ENCODE peak calls at places on chromosome 2, in six cellular contexts. One of them, this sample, is unnamed.

GRCh38 chr2:156466739-156467405 is 30.7 kb downstream of the GPD2 start:
- DNase-seq in DND-41: no peak
- DNase-seq in SK-N-SH: no peak
- DNase-seq in mammary epithelial cell: no peak
- DNase-seq in GM12878: no peak
- DNase-seq in A549: no peak
- DNase-seq in this sample: no peak

GRCh38 chr2:33706410-33706809 is 107.3 kb upstream of the FAM98A start:
- DNase-seq in mammary epithelial cell: no peak
- DNase-seq in DND-41: no peak
- DNase-seq in GM12878: peak; percentile 27
- DNase-seq in A549: no peak
- DNase-seq in SK-N-SH: no peak
- DNase-seq in this sample: no peak

GRCh38 chr2:233091595-233092375 is 31.6 kb downstream of the INPP5D start:
- DNase-seq in DND-41: no peak
- DNase-seq in mammary epithelial cell: no peak
- DNase-seq in SK-N-SH: no peak
- DNase-seq in A549: no peak
- DNase-seq in GM12878: no peak
- DNase-seq in this sample: no peak

GRCh38 chr2:146128216-146128615 is 1608.3 kb upstream of the ZEB2 start:
- DNase-seq in SK-N-SH: no peak
- DNase-seq in GM12878: no peak
- DNase-seq in DND-41: no peak
- DNase-seq in A549: no peak
- DNase-seq in mammary epithelial cell: no peak
- DNase-seq in this sample: no peak

GRCh38 chr2:216292886-216293291 is 79.4 kb downstream of the MARCHF4 start:
- DNase-seq in SK-N-SH: no peak
- DNase-seq in DND-41: no peak
- DNase-seq in A549: no peak
- DNase-seq in mammary epithelial cell: no peak
- DNase-seq in GM12878: no peak
- DNase-seq in this sample: no peak

GRCh38 chr2:61707984-61708852 is 145.6 kb downstream of the FAM161A start:
- DNase-seq in A549: peak; percentile 79
- DNase-seq in SK-N-SH: no peak
- DNase-seq in DND-41: no peak
- DNase-seq in mammary epithelial cell: peak; percentile 55
- DNase-seq in GM12878: peak; percentile 92
- DNase-seq in this sample: peak; percentile 83

GRCh38 chr2:236237468-236238190 is 26.6 kb downstream of the ASB18 start:
- DNase-seq in SK-N-SH: peak; percentile 64
- DNase-seq in mammary epithelial cell: no peak
- DNase-seq in A549: no peak
- DNase-seq in DND-41: no peak
- DNase-seq in GM12878: no peak
- DNase-seq in this sample: no peak

GRCh38 chr2:134445116-134445515 is 191.2 kb downstream of the MGAT5 start:
- DNase-seq in GM12878: no peak
- DNase-seq in mammary epithelial cell: no peak
- DNase-seq in DND-41: no peak
- DNase-seq in A549: no peak
- DNase-seq in SK-N-SH: no peak
- DNase-seq in this sample: no peak

GRCh38 chr2:133264951-133265949 is 303.0 kb downstream of the NCKAP5 start:
- DNase-seq in SK-N-SH: peak; percentile 29
- DNase-seq in A549: peak; percentile 81
- DNase-seq in mammary epithelial cell: no peak
- DNase-seq in DND-41: no peak
- DNase-seq in GM12878: no peak
- DNase-seq in this sample: no peak

GRCh38 chr2:118913131-118913804 is 28.7 kb upstream of the MARCO start:
- DNase-seq in GM12878: no peak
- DNase-seq in mammary epithelial cell: peak; percentile 50
- DNase-seq in A549: no peak
- DNase-seq in DND-41: no peak
- DNase-seq in SK-N-SH: no peak
- DNase-seq in this sample: no peak

GRCh38 chr2:134438371-134438770 is 184.5 kb downstream of the MGAT5 start:
- DNase-seq in mammary epithelial cell: no peak
- DNase-seq in GM12878: no peak
- DNase-seq in SK-N-SH: no peak
- DNase-seq in DND-41: no peak
- DNase-seq in A549: no peak
- DNase-seq in this sample: no peak

GRCh38 chr2:85159589-85159988 is 26.4 kb downstream of the TCF7L1 start:
- DNase-seq in GM12878: no peak
- DNase-seq in A549: no peak
- DNase-seq in DND-41: no peak
- DNase-seq in mammary epithelial cell: no peak
- DNase-seq in SK-N-SH: no peak
- DNase-seq in this sample: no peak

GRCh38 chr2:137183206-137183605 is 417.9 kb downstream of the THSD7B start:
- DNase-seq in GM12878: no peak
- DNase-seq in A549: no peak
- DNase-seq in DND-41: no peak
- DNase-seq in mammary epithelial cell: no peak
- DNase-seq in SK-N-SH: peak; percentile 5
- DNase-seq in this sample: no peak

GRCh38 chr2:137180012-137180411 is 414.7 kb downstream of the THSD7B start:
- DNase-seq in DND-41: no peak
- DNase-seq in A549: no peak
- DNase-seq in GM12878: no peak
- DNase-seq in mammary epithelial cell: no peak
- DNase-seq in SK-N-SH: no peak
- DNase-seq in this sample: no peak

GRCh38 chr2:137173514-137173913 is 408.2 kb downstream of the THSD7B start:
- DNase-seq in DND-41: no peak
- DNase-seq in A549: peak; percentile 6
- DNase-seq in mammary epithelial cell: peak; percentile 81
- DNase-seq in SK-N-SH: no peak
- DNase-seq in GM12878: peak; percentile 58
- DNase-seq in this sample: peak; percentile 75

GRCh38 chr2:137179542-137179941 is 414.2 kb downstream of the THSD7B start:
- DNase-seq in A549: no peak
- DNase-seq in GM12878: no peak
- DNase-seq in SK-N-SH: no peak
- DNase-seq in DND-41: no peak
- DNase-seq in mammary epithelial cell: peak; percentile 57
- DNase-seq in this sample: no peak

DNA sequence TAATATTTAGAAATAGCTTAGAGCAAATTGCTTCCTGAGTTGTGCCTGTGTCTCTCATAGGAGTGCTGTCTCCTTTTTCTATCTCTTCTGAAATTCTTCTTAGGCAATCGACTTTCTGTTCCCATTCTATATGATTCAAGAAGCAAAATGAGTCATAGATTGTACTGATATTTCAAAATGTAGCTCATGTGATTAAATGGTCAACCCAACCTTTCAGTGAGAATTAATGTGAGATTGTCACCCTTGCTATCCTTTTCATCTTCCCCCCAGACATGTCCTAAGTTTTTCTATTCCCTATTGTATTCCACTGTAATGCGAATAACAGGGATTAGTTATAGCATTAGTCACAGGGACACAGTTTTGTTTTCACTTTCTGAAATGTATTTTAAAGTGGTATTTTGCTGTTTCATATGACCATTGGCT is 413.6 kb downstream of the THSD7B start:
- DNase-seq in SK-N-SH: no peak
- DNase-seq in GM12878: peak; percentile 9
- DNase-seq in mammary epithelial cell: peak; percentile 82
- DNase-seq in A549: no peak
- DNase-seq in DND-41: no peak
- DNase-seq in this sample: no peak
- H3K4me2 ChIP-seq in SK-N-SH: no peak overlapping the region
- H3K4me2 ChIP-seq in GM12878: no peak overlapping the region
- H3K4me2 ChIP-seq in mammary epithelial cell: peak overlapping the region; percentile 39
- H3K4me2 ChIP-seq in A549: no peak overlapping the region
- H3K4me2 ChIP-seq in DND-41: no peak overlapping the region
- H3K4me2 ChIP-seq in this sample: no peak overlapping the region

GRCh38 chr2:218882866-218883366 is 2.3 kb downstream of the WNT10A start:
- DNase-seq in DND-41: no peak
- DNase-seq in SK-N-SH: peak; percentile 32
- DNase-seq in A549: no peak
- DNase-seq in mammary epithelial cell: peak; percentile 81
- DNase-seq in GM12878: no peak
- DNase-seq in this sample: no peak
- H3K4me1 ChIP-seq in DND-41: peaks cover 4% of the 10 kb centered on the region
- H3K4me1 ChIP-seq in SK-N-SH: peaks cover 57% of the 10 kb centered on the region
- H3K4me1 ChIP-seq in A549: peaks cover 4% of the 10 kb centered on the region
- H3K4me1 ChIP-seq in mammary epithelial cell: peaks cover 36% of the 10 kb centered on the region
- H3K4me1 ChIP-seq in GM12878: peaks cover 62% of the 10 kb centered on the region
- H3K4me1 ChIP-seq in this sample: peaks cover 72% of the 10 kb centered on the region

GRCh38 chr2:37984589-37984988 is 59.5 kb downstream of the RMDN2 start:
- DNase-seq in SK-N-SH: no peak
- DNase-seq in A549: peak; percentile 15
- DNase-seq in DND-41: no peak
- DNase-seq in mammary epithelial cell: no peak
- DNase-seq in GM12878: no peak
- DNase-seq in this sample: no peak
- TF ChIP-seq CTCF in SK-N-SH: peak; percentile 59
- TF ChIP-seq CTCF in A549: peak; percentile 43
- TF ChIP-seq CTCF in DND-41: peak; percentile 6
- TF ChIP-seq CTCF in mammary epithelial cell: peak; percentile 8
- TF ChIP-seq CTCF in GM12878: no peak
- TF ChIP-seq CTCF in this sample: no peak

GRCh38 chr2:172299741-172300140 is 127.6 kb upstream of the ITGA6 start:
- DNase-seq in DND-41: no peak
- DNase-seq in SK-N-SH: no peak
- DNase-seq in A549: peak; percentile 49
- DNase-seq in GM12878: no peak
- DNase-seq in mammary epithelial cell: peak; percentile 73
- DNase-seq in this sample: no peak
- H3K4me2 ChIP-seq in DND-41: no peak overlapping the region
- H3K4me2 ChIP-seq in SK-N-SH: no peak overlapping the region
- H3K4me2 ChIP-seq in A549: peak overlapping the region; percentile 2
- H3K4me2 ChIP-seq in GM12878: no peak overlapping the region
- H3K4me2 ChIP-seq in mammary epithelial cell: peak overlapping the region; percentile 40
- H3K4me2 ChIP-seq in this sample: no peak overlapping the region

GRCh38 chr2:43420310-43420903 is 175.4 kb downstream of the THADA start:
- DNase-seq in mammary epithelial cell: peak; percentile 35
- DNase-seq in SK-N-SH: no peak
- DNase-seq in DND-41: no peak
- DNase-seq in A549: no peak
- DNase-seq in GM12878: no peak
- DNase-seq in this sample: no peak
- H3K4me1 ChIP-seq in mammary epithelial cell: peaks cover 17% of the 10 kb centered on the region
- H3K4me1 ChIP-seq in SK-N-SH: peaks cover 44% of the 10 kb centered on the region
- H3K4me1 ChIP-seq in DND-41: peaks cover 5% of the 10 kb centered on the region
- H3K4me1 ChIP-seq in A549: peaks cover 30% of the 10 kb centered on the region
- H3K4me1 ChIP-seq in GM12878: peaks cover 56% of the 10 kb centered on the region
- H3K4me1 ChIP-seq in this sample: peaks cover 54% of the 10 kb centered on the region

This sample was measured in MM.1S.